ENCODE peak calls at places on chromosome 15, in nine cellular contexts. L, F, K, H, P, M, X, Z and B are unnamed samples.
A peak's percentile ranks its signal among the peaks of the same experiment; 100 is the strongest.

GRCh38 chr15:83837946-83838571 is 184.1 kb downstream of the ADAMTSL3 start:
- DNase-seq in L (peak; percentile 27), F (peak; percentile 67), K (no peak), H (peak; percentile 3), P (no peak), M (no peak), X (no peak), Z (no peak), B (no peak)

GRCh38 chr15:100934166-100934565 is 15.0 kb downstream of the LRRK1 start:
- DNase-seq in L (no peak), F (no peak), K (no peak), H (no peak), P (no peak), M (no peak), X (peak; percentile 55), Z (no peak), B (no peak)

GRCh38 chr15:38002883-38003477 is 68.5 kb downstream of the TMCO5A start:
- DNase-seq in L (peak; percentile 84), F (peak; percentile 80), K (peak; percentile 83), H (no peak), P (no peak), M (peak; percentile 60), X (peak; percentile 83), Z (peak; percentile 31), B (peak; percentile 26)

GRCh38 chr15:88834211-88834812 is 31.1 kb downstream of the ACAN start:
- DNase-seq in L (peak; percentile 12), F (peak; percentile 45), K (peak; percentile 16), H (no peak), P (peak; percentile 10), M (peak; percentile 16), X (peak; percentile 59), Z (peak; percentile 29), B (no peak)

GRCh38 chr15:66803182-66803729 is 101.2 kb downstream of the SMAD6 start:
- DNase-seq in L (no peak), F (peak; percentile 97), K (peak; percentile 97), H (no peak), P (no peak), M (peak; percentile 89), X (peak; percentile 97), Z (peak; percentile 92), B (peak; percentile 65)

GRCh38 chr15:75232826-75233503 is 25.2 kb upstream of the GOLGA6C start:
- DNase-seq in L (no peak), F (no peak), K (no peak), H (no peak), P (no peak), M (no peak), X (no peak), Z (peak; percentile 4), B (no peak)

GRCh38 chr15:57824186-57824585 is 117.7 kb downstream of the POLR2M start:
- DNase-seq in L (no peak), F (no peak), K (no peak), H (no peak), P (no peak), M (no peak), X (no peak), Z (no peak), B (no peak)

GRCh38 chr15:63905131-63905530 is 71.4 kb upstream of the HERC1 start:
- DNase-seq in L (no peak), F (no peak), K (no peak), H (no peak), P (no peak), M (no peak), X (peak; percentile 57), Z (no peak), B (no peak)

GRCh38 chr15:75799190-75799589 is 44.1 kb upstream of the UBE2Q2 start:
- DNase-seq in L (no peak), F (no peak), K (no peak), H (no peak), P (no peak), M (no peak), X (no peak), Z (no peak), B (no peak)

GRCh38 chr15:78255421-78256043 is 8.8 kb upstream of the DNAJA4 start:
- DNase-seq in L (no peak), F (no peak), K (no peak), H (no peak), P (no peak), M (no peak), X (no peak), Z (no peak), B (no peak)

GRCh38 chr15:57343018-57343417 is 33.3 kb upstream of the CGNL1 start:
- DNase-seq in L (no peak), F (no peak), K (no peak), H (no peak), P (no peak), M (no peak), X (no peak), Z (no peak), B (no peak)

GRCh38 chr15:63135804-63136203 is 14.1 kb downstream of the LACTB start:
- DNase-seq in L (no peak), F (peak; percentile 51), K (peak; percentile 66), H (no peak), P (no peak), M (peak; percentile 63), X (peak; percentile 89), Z (no peak), B (no peak)

GRCh38 chr15:38899300-38899699 is 334.7 kb upstream of the RASGRP1 start:
- DNase-seq in L (no peak), F (peak; percentile 32), K (peak; percentile 58), H (no peak), P (no peak), M (no peak), X (no peak), Z (no peak), B (no peak)

DNA sequence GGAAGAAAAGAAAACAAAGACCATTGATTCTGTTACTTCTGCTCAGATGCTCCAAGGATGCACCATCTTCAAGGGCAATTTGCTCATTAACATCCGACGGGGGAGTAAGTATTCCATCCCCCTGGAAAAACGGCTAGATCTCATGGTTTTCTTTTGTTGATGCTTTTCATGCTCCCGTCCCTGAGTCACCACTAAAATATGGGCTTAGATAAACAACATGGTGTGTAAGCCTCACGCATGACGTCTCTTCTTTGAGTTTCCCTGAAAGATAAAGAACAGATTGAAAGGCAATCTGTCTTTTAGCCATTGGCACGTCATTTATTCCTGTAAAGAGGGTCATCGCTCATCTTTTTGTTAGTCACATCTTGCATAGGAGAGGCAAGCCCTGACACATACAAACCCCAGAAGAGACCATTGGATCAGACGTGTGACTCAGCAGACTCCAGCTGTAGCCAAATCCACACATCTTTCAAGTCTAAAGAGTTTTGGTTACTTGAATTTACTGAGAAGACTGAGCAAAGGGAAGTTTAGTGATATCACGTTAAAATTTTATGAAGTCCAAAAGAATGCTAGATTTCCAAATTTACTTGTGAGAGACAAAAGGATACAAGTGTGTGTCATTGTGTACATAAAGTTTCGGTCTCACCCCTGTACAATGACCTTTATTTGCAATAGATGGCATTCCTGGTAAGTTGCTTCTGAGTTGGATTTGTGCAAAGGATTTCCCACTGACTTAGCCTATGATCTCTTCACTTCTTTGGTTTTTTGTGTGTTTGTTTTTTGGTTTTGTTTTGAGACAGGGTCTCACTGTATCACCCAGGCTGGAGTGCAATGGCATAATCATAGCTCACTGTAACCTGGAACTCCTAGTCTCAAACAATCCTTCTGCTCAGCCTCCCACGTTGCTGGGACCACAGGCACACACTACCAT is 110.5 kb downstream of the PGPEP1L start:
- DNase-seq in L (no peak), F (peak; percentile 97), K (peak; percentile 99), H (no peak), P (no peak), M (peak; percentile 100), X (peak; percentile 99), Z (no peak), B (peak; percentile 91)
- H3K4me3 ChIP-seq in L (no peak overlapping the region), F (peak overlapping the region; percentile 49), K (no peak overlapping the region), H (no peak overlapping the region), P (no peak overlapping the region), M (no peak overlapping the region), X (peak overlapping the region; percentile 35), Z (no peak overlapping the region), B (no peak overlapping the region)

GRCh38 chr15:45606413-45606812 is 19.2 kb downstream of the BLOC1S6 start:
- DNase-seq in L (peak; percentile 17), F (no peak), K (no peak), H (no peak), P (no peak), M (no peak), X (no peak), Z (no peak), B (no peak)

GRCh38 chr15:45606841-45607240 is 19.7 kb downstream of the BLOC1S6 start:
- DNase-seq in L (no peak), F (no peak), K (no peak), H (no peak), P (no peak), M (no peak), X (no peak), Z (no peak), B (no peak)

GRCh38 chr15:45604321-45604720 is 17.1 kb downstream of the BLOC1S6 start:
- DNase-seq in L (no peak), F (no peak), K (no peak), H (no peak), P (no peak), M (no peak), X (no peak), Z (no peak), B (no peak)

DNA sequence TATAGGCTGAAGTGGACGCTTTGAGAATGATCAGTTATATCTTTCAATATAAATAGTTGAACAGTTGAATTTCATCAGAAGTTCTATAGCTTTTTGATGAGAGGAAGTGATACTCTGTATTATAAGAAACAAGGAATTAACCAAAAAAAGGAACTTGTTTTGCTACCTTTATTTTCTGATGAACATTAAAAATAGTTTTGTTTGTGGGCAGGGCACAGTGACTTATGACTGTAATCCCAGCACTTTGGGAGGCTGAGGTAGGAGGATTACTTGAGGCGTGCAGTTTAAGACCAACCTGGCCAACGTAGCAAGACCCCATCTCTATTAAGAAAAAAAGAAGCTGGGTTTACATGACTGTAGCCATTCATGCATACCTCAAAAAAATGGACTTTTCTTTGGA is 16.7 kb downstream of the BLOC1S6 start:
- DNase-seq in L (peak; percentile 18), F (no peak), K (no peak), H (no peak), P (no peak), M (no peak), X (no peak), Z (no peak), B (no peak)
- H3K4me3 ChIP-seq in L (no peak overlapping the region), F (no peak overlapping the region), K (no peak overlapping the region), H (no peak overlapping the region), P (no peak overlapping the region), M (no peak overlapping the region), X (no peak overlapping the region), Z (no peak overlapping the region), B (no peak overlapping the region)

DNA sequence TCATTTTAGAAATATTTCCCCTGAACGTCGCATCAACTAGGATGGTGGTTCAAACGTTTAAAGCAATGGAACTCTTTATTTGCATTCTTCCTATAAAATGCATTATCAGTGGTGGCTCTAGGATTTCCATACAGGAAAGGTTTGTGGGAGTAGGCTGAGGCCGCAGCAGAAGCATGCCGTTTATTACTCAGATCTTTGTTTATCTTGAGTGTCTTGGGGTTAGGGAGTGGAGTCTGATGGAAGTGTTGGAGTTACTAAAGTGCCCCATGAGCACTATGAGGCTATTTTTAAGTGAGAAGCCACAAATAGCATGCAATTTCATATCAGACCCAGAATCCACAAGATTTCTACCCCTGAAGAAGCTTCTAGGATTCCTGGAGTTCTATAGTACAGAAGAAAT is 26.2 kb downstream of the ATOSA start:
- DNase-seq in L (no peak), F (peak; percentile 73), K (peak; percentile 73), H (no peak), P (no peak), M (peak; percentile 44), X (peak; percentile 42), Z (no peak), B (no peak)
- H3K4me3 ChIP-seq in L (no peak overlapping the region), F (peak overlapping the region; percentile 62), K (no peak overlapping the region), H (no peak overlapping the region), P (no peak overlapping the region), M (no peak overlapping the region), X (no peak overlapping the region), Z (no peak overlapping the region), B (no peak overlapping the region)

GRCh38 chr15:74208901-74209559 is 6.4 kb upstream of the STRA6 start:
- DNase-seq in L (no peak), F (peak; percentile 27), K (peak; percentile 72), H (peak; percentile 48), P (no peak), M (no peak), X (peak; percentile 55), Z (no peak), B (no peak)
- H3K4me3 ChIP-seq in L (no peak overlapping the region), F (no peak overlapping the region), K (no peak overlapping the region), H (no peak overlapping the region), P (no peak overlapping the region), M (no peak overlapping the region), X (no peak overlapping the region), Z (no peak overlapping the region), B (no peak overlapping the region)